ENCODE peak calls at places on chromosome 7, in eight cellular contexts. G, Z, S, J, F, A, L and I are unnamed samples. For H3K4me1, the result is how much of the 10 kb centered on the place peaks cover.

GRCh38 chr7:81500631-81501030 is 269.2 kb downstream of the HGF start:
- DNase-seq in S (no peak), L (no peak), Z (no peak), A (no peak), G (no peak), F (no peak), J (no peak), I (no peak)

GRCh38 chr7:27095897-27096755 is at the start of gene HOXA1:
- DNase-seq in A (peak), F (peak), Z (peak), J (peak), L (no peak), S (peak), G (peak), I (no peak)

GRCh38 chr7:50214141-50214670 is 90.3 kb upstream of the IKZF1 start:
- DNase-seq in S (peak), J (no peak), Z (no peak), F (no peak), A (peak), G (no peak), L (no peak), I (no peak)

GRCh38 chr7:45501788-45502187 is 72.4 kb upstream of the ADCY1 start:
- DNase-seq in Z (no peak), A (no peak), L (no peak), G (no peak), F (no peak), S (no peak), J (no peak), I (no peak)

GRCh38 chr7:103859699-103860098 is 129.8 kb downstream of the RELN start:
- DNase-seq in A (no peak), S (no peak), F (no peak), L (no peak), G (no peak), J (no peak), Z (no peak), I (no peak)

GRCh38 chr7:81158189-81158588 is 239.3 kb upstream of the SEMA3C start:
- DNase-seq in F (no peak), Z (peak), J (no peak), S (no peak), A (no peak), L (no peak), G (no peak), I (no peak)

GRCh38 chr7:28729685-28730084 is 228.4 kb downstream of the TRIL start:
- DNase-seq in G (no peak), S (no peak), A (no peak), J (no peak), Z (peak), L (no peak), F (no peak), I (no peak)

GRCh38 chr7:117896339-117896738 is 23.1 kb upstream of the CTTNBP2 start:
- DNase-seq in G (no peak), Z (no peak), J (no peak), F (no peak), A (no peak), S (no peak), L (no peak), I (no peak)

GRCh38 chr7:151024435-151025056 is at the start of gene ATG9B:
- DNase-seq in S (no peak), Z (no peak), J (no peak), G (no peak), L (no peak), A (no peak), F (peak), I (no peak)

GRCh38 chr7:45176886-45177731 is 19.5 kb downstream of the RAMP3 start:
- DNase-seq in S (peak), G (no peak), F (no peak), L (no peak), A (no peak), J (no peak), Z (no peak), I (no peak)

GRCh38 chr7:93799750-93800357 is 90.7 kb downstream of the TFPI2 start:
- DNase-seq in F (peak), L (peak), J (no peak), A (no peak), S (no peak), G (no peak), Z (peak), I (no peak)

GRCh38 chr7:85135931-85136330 is 50.9 kb downstream of the SEMA3D start:
- DNase-seq in L (no peak), S (no peak), F (no peak), A (no peak), J (no peak), G (no peak), Z (peak), I (no peak)

GRCh38 chr7:9890092-9890491 is 1083.6 kb upstream of the PHF14 start:
- DNase-seq in A (no peak), F (no peak), J (no peak), G (no peak), S (peak), L (no peak), Z (no peak), I (peak)

GRCh38 chr7:117458977-117459583 is 20.7 kb upstream of the CFTR start:
- DNase-seq in S (no peak), Z (peak), A (no peak), F (peak), G (no peak), J (no peak), L (peak), I (no peak)

GRCh38 chr7:139035588-139036353 is at the start of gene ZC3HAV1L:
- DNase-seq in J (peak), A (peak), L (peak), F (peak), S (peak), G (no peak), Z (peak), I (peak)

GRCh38 chr7:151020231-151020630 is 4.1 kb downstream of the ATG9B start:
- DNase-seq in L (no peak), G (no peak), J (no peak), F (no peak), A (no peak), Z (no peak), S (peak), I (no peak)

DNA sequence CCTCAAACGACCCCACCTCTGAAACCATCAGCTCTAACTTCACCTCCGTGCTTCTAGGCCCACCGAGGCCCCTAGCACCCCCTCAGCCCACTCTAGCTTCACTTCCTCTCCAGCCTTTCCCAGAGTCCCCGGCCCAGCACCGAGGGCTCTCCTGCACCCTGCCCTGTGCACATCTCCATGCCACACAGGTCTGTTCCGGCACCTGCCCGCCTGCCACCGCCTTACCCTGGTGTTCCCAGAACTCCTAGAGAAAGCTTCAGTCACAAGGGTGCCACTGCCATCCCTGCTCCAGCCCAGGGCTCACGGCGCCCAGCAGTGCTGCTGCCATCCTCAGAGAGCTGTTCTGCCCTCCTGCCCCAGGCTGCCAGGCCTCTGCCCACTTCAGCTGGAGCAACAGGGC is 61.3 kb upstream of the INSIG1 start:
- DNase-seq in Z (no peak), F (no peak), L (no peak), J (no peak), S (no peak), A (no peak), G (no peak), I (no peak)
- H3K4me1 ChIP-seq in Z (under half), F (under half), L (under half), J (under half), S (under half), A (under half), G (under half), I (under half)

GRCh38 chr7:57375783-57376182 is 74.2 kb upstream of the ZNF716 start:
- DNase-seq in F (no peak), J (no peak), G (no peak), Z (no peak), A (peak), L (no peak), S (no peak), I (no peak)

GRCh38 chr7:57367171-57367570 is 82.8 kb upstream of the ZNF716 start:
- DNase-seq in G (no peak), A (no peak), L (no peak), S (no peak), Z (no peak), F (no peak), J (no peak), I (no peak)

GRCh38 chr7:57370739-57371098 is 79.3 kb upstream of the ZNF716 start:
- DNase-seq in L (no peak), F (no peak), A (no peak), G (no peak), J (no peak), Z (no peak), S (no peak), I (no peak)

GRCh38 chr7:57364933-57365710 is 84.9 kb upstream of the ZNF716 start:
- DNase-seq in J (no peak), A (no peak), Z (no peak), L (no peak), G (no peak), S (no peak), F (no peak), I (no peak)

GRCh38 chr7:57370066-57370738 is 79.8 kb upstream of the ZNF716 start:
- DNase-seq in G (no peak), Z (no peak), J (no peak), L (no peak), S (no peak), A (no peak), F (no peak), I (no peak)
- H3K4me3 ChIP-seq in G (no peak), Z (no peak), J (no peak), L (no peak), S (no peak), A (no peak), F (no peak), I (no peak)

DNA sequence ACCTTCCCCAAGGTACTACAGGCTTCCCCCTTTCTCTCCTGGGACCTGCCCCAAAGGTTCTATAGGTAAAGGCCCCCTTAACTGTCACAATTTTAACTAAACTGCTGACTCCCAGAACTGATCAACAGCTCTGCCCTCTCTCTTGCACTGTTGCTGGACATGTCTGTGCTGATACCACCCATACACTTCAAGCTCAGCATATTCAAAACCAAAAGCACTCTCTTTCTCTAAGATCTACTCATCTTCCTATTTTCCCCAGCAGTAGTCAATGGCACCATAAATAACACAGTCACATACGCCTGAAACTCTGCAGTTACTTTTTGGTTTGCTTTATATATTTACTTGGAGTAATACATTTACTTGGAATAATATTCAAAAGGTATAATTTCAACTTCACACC is 12.3 kb downstream of the OSBPL3 start:
- DNase-seq in S (no peak), A (no peak), G (no peak), J (no peak), F (no peak), L (no peak), Z (no peak), I (no peak)
- H3K4me1 ChIP-seq in S (under half), A (under half), G (under half), J (under half), F (under half), L (under half), Z (under half), I (under half)

GRCh38 chr7:108454317-108454673 is 1.9 kb downstream of the NRCAM start:
- DNase-seq in S (no peak), J (no peak), A (no peak), L (no peak), F (no peak), G (no peak), Z (no peak), I (no peak)
- H3K4me3 ChIP-seq in S (peak), J (peak), A (peak), L (peak), F (peak), G (peak), Z (peak), I (peak)

DNA sequence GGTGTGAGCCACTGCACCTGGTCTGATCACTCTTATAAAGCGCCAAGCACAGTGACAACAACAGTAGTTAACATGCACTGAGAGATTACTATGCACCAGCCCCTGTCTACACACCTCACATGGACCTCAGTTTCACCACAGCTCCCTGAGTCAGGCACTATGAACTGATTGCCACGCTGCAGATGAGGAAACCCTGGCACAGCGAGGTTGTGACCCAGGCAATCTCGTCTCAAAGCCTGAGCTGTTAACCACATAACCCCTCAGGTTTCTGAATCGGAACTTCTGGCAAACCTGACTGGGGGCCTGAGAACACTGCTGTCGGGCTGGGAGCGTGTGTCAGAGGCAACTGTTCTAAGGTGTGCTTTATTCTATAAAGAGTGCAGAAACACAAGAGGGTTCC is 150.8 kb downstream of the RNF216 start:
- DNase-seq in F (no peak), L (no peak), J (no peak), A (no peak), S (no peak), G (no peak), Z (no peak), I (no peak)
- H3K4me1 ChIP-seq in F (under half), L (half or more), J (under half), A (under half), S (under half), G (under half), Z (half or more), I (under half)

GRCh38 chr7:38973760-38974159 is 3.9 kb upstream of the POU6F2 start:
- DNase-seq in Z (no peak), J (no peak), A (no peak), F (no peak), L (no peak), G (no peak), S (no peak), I (no peak)

GRCh38 chr7:38978474-38978873 is 765 bp downstream of the POU6F2 start:
- DNase-seq in G (no peak), Z (no peak), A (no peak), L (no peak), J (no peak), F (no peak), S (peak), I (no peak)

GRCh38 chr7:38977658-38978057 is at the start of gene POU6F2:
- DNase-seq in Z (no peak), J (no peak), F (no peak), A (no peak), L (no peak), G (no peak), S (no peak), I (no peak)

GRCh38 chr7:38975944-38976392 is 1.7 kb upstream of the POU6F2 start:
- DNase-seq in A (no peak), Z (no peak), S (peak), L (peak), G (no peak), F (peak), J (no peak), I (no peak)
- H3K4me3 ChIP-seq in A (no peak), Z (no peak), S (peak), L (no peak), G (peak), F (peak), J (peak), I (no peak)

GRCh38 chr7:157020514-157021070 is 10.1 kb upstream of the MNX1 start:
- DNase-seq in A (no peak), G (no peak), F (peak), L (peak), Z (no peak), J (no peak), S (peak), I (no peak)

GRCh38 chr7:157017639-157018327 is 7.3 kb upstream of the MNX1 start:
- DNase-seq in G (no peak), S (peak), L (peak), F (no peak), J (no peak), Z (no peak), A (no peak), I (no peak)

GRCh38 chr7:157018328-157018996 is 8.0 kb upstream of the MNX1 start:
- DNase-seq in G (no peak), J (no peak), A (no peak), S (peak), L (peak), Z (no peak), F (no peak), I (no peak)

GRCh38 chr7:157019718-157020451 is 9.4 kb upstream of the MNX1 start:
- DNase-seq in G (no peak), Z (no peak), L (peak), F (peak), J (no peak), S (peak), A (no peak), I (no peak)

GRCh38 chr7:157018997-157019591 is 8.6 kb upstream of the MNX1 start:
- DNase-seq in L (peak), Z (no peak), G (no peak), F (peak), S (peak), J (no peak), A (no peak), I (no peak)
- H3K4me1 ChIP-seq in L (under half), Z (under half), G (under half), F (under half), S (under half), J (under half), A (under half), I (under half)

GRCh38 chr7:43625977-43626376 is 43.1 kb downstream of the STK17A start:
- DNase-seq in J (no peak), A (no peak), L (no peak), F (no peak), S (no peak), G (no peak), Z (no peak), I (no peak)
- H3K4me3 ChIP-seq in J (no peak), A (no peak), L (no peak), F (no peak), S (no peak), G (no peak), Z (no peak), I (no peak)

GRCh38 chr7:30764030-30764991 is 6.9 kb upstream of the MINDY4 start:
- DNase-seq in L (no peak), S (peak), G (no peak), F (peak), Z (peak), J (no peak), A (peak), I (no peak)

GRCh38 chr7:30765359-30765758 is 5.9 kb upstream of the MINDY4 start:
- DNase-seq in A (no peak), L (no peak), G (no peak), F (no peak), J (no peak), S (peak), Z (no peak), I (no peak)

GRCh38 chr7:30757343-30757695 is 5.4 kb downstream of the INMT start:
- DNase-seq in S (peak), J (no peak), F (no peak), Z (no peak), G (no peak), A (no peak), L (no peak), I (no peak)

GRCh38 chr7:30761214-30762156 is 9.6 kb downstream of the INMT start:
- DNase-seq in S (no peak), J (no peak), Z (peak), G (no peak), F (no peak), A (no peak), L (no peak), I (no peak)

DNA sequence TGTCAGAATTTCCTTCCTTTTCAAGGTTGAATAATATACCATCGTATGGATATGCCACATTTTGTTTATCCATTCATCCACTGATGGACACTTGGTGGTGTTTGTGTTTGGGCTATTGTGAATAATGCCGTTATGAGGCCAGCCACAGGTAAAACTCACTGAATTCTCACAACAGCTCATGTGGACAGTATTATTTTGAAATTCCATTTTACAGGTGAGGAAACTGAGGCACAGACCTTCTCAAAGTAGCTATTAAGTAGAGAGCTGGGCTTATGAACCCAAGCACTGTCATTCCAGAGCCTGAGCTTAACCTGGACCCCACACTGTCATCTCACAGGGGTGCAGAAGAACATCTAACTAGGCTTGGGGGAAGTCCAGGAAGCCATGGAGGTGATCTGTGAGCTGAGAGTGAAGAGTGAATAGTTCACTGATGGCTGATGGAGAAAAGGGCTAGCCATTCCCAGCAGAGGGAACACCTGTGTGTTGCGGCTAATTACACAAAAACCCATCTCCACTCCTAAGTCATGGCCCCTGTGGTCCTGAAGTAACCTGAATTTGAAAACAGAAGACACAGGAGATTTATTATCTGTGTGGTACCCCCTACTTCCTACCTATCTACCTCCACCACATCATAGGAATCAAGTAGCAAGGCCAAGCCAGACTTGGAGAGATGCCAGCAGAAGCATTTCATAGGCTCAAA is 8.7 kb downstream of the INMT start:
- DNase-seq in L (no peak), S (no peak), G (no peak), A (peak), F (peak), Z (no peak), J (no peak), I (no peak)
- H3K4me1 ChIP-seq in L (under half), S (under half), G (under half), A (under half), F (under half), Z (under half), J (under half), I (under half)